ENCODE peak calls at places on chromosome 11, in four cellular contexts. K is AG04450, A is tibial nerve, O is heart left ventricle. U is an unnamed sample. For H3K9me3, the result is how much of the 10 kb centered on the place peaks cover.

GRCh38 chr11:12725863-12726666 is 51.8 kb downstream of the TEAD1 start:
- DNase-seq in A (no peak), O (no peak), K (no peak), U (no peak)

GRCh38 chr11:92393218-92393617 is 168.6 kb downstream of the FAT3 start:
- DNase-seq in K (no peak), A (no peak), O (no peak), U (no peak)

GRCh38 chr11:64713031-64713780 is 9.8 kb downstream of the NRXN2 start:
- DNase-seq in A (no peak), O (no peak), K (no peak), U (peak)

GRCh38 chr11:116071241-116071640 is 567.0 kb upstream of the CADM1 start:
- DNase-seq in K (no peak), O (no peak), A (no peak), U (no peak)

GRCh38 chr11:34565417-34566208 is 52.0 kb upstream of the ELF5 start:
- DNase-seq in O (no peak), A (no peak), K (no peak), U (no peak)

GRCh38 chr11:117613521-117613920 is 183.5 kb downstream of the DSCAML1 start:
- DNase-seq in A (no peak), O (no peak), K (no peak), U (no peak)

GRCh38 chr11:97336064-97336463 is 946.3 kb downstream of the JRKL start:
- DNase-seq in O (no peak), A (no peak), K (no peak), U (no peak)

GRCh38 chr11:115385211-115385610 is 119.0 kb downstream of the CADM1 start:
- DNase-seq in A (no peak), K (no peak), O (no peak), U (no peak)

GRCh38 chr11:76794371-76795284 is 11.5 kb downstream of the TSKU start:
- DNase-seq in A (no peak), K (no peak), O (peak), U (no peak)

GRCh38 chr11:8038393-8038792 is 42.6 kb upstream of the TUB start:
- DNase-seq in A (no peak), O (no peak), K (no peak), U (no peak)

GRCh38 chr11:86620796-86621575 is 51.4 kb downstream of the ME3 start:
- DNase-seq in A (no peak), K (no peak), O (no peak), U (no peak)

GRCh38 chr11:697028-697491 is 1.4 kb downstream of the TMEM80 start:
- DNase-seq in K (peak), O (no peak), A (no peak), U (no peak)

GRCh38 chr11:15472405-15472799 is 357.7 kb downstream of the INSC start:
- DNase-seq in O (no peak), K (no peak), A (no peak), U (no peak)

GRCh38 chr11:124745270-124745834 is 5.6 kb downstream of the NRGN start:
- DNase-seq in O (no peak), A (no peak), K (no peak), U (peak)

GRCh38 chr11:114158886-114159285 is 99.4 kb downstream of the ZBTB16 start:
- DNase-seq in O (no peak), A (peak), K (no peak), U (peak)

GRCh38 chr11:69314555-69314954 is 20.6 kb downstream of the MYEOV start:
- DNase-seq in O (no peak), K (no peak), A (no peak), U (no peak)

GRCh38 chr11:92048415-92048814 is 176.2 kb upstream of the FAT3 start:
- DNase-seq in A (no peak), O (no peak), K (no peak), U (no peak)

GRCh38 chr11:1071571-1072115 is 3.0 kb upstream of the MUC2 start:
- DNase-seq in O (no peak), K (no peak), A (no peak), U (peak)

GRCh38 chr11:59968395-59968783 is 4.6 kb downstream of the OOSP4A start:
- DNase-seq in O (no peak), A (no peak), K (no peak), U (no peak)

GRCh38 chr11:129489254-129489653 is 113.6 kb downstream of the BARX2 start:
- DNase-seq in O (no peak), K (no peak), A (no peak), U (no peak)

GRCh38 chr11:90593099-90593498 is 370.2 kb upstream of the CHORDC1 start:
- DNase-seq in K (no peak), O (no peak), A (no peak), U (no peak)

GRCh38 chr11:2175659-2176058 is 4.0 kb upstream of the TH start:
- DNase-seq in K (no peak), O (no peak), A (no peak), U (no peak)

GRCh38 chr11:65436412-65437032 is 13.9 kb downstream of the NEAT1 start:
- DNase-seq in K (no peak), A (peak), O (peak), U (peak)

GRCh38 chr11:73465019-73465675 is 88.9 kb downstream of the RELT start:
- DNase-seq in O (no peak), K (no peak), A (no peak), U (no peak)

GRCh38 chr11:12163181-12163841 is 52.9 kb downstream of the MICAL2 start:
- DNase-seq in O (peak), A (no peak), K (no peak), U (no peak)

GRCh38 chr11:101686514-101686913 is 102.7 kb upstream of the TRPC6 start:
- DNase-seq in K (no peak), A (no peak), O (no peak), U (no peak)

GRCh38 chr11:17412488-17413180 is 24.2 kb upstream of the KCNJ11 start:
- DNase-seq in O (no peak), K (no peak), A (no peak), U (peak)

DNA sequence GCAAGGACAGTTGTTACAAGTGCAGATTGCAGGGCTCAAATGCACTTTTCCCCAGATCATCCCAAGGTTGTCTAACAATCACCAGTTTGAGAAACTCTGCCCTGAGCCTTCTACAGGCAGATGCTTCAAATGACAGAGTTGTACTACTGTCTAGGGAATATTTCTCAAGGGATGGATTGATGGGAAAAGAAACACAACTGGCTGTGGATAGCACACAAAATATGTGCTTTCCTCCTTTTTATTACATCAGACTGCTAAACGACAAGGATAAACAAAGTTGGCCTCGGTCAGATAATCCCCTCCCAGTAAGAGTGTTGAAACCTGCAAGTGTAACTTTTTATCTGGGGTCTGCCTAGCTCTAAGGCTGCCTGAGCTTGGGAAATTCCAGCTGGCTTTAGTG is 46.6 kb upstream of the SORL1-AS1 start:
- DNase-seq in K (no peak), O (no peak), A (no peak), U (no peak)
- H3K9me3 ChIP-seq in K (under half), O (under half), A (under half), U (under half)

GRCh38 chr11:50071584-50072225 is 39.0 kb downstream of the OR4C45 start:
- DNase-seq in K (no peak), A (no peak), O (no peak), U (peak)
- H3K9me3 ChIP-seq in K (half or more), A (under half), O (under half), U (under half)

GRCh38 chr11:50074161-50074560 is 41.5 kb downstream of the OR4C45 start:
- DNase-seq in O (no peak), A (no peak), K (no peak), U (no peak)
- H3K9me3 ChIP-seq in O (under half), A (under half), K (half or more), U (under half)

DNA sequence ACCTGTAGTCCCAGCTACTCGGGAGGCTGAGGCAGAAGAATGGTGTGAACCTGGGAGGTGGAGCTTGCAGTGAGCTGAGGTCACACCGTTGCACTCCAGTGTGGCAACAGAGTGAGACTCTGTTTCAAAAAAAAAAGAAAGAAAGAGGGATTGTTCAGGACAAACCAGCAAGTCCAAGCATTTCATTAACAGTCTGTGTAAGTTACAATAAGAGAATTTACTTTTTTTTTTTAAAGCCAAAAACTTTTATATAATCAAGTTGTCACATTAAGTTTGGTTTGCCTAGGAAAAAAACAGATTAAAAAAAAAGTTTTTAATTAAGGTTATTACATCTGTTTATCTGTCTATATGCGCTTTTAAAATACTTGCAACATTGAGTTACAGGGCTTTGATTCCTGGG is 10.5 kb downstream of the TMEM138 start:
- DNase-seq in O (no peak), K (no peak), A (no peak), U (no peak)
- H3K9me3 ChIP-seq in O (under half), K (under half), A (under half), U (under half)

DNA sequence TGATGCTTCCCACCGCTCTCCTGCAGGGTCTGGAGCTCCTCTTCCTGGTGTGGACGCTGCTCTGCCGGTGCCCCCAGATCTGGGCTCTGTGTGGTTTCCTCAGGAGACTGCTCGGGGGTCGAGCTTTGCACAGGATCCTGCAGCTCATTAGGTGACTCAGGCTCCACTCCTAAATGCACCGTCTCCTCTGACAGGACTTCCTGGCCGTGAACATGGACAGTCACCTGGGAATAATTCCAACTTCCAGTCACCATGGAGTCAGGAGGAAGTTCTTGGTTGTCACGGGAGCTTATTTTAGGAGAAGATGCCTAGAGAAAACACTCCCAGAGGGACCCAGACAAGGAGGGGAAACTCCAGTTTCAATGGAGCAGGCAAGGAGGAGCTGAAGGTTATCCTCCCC is 11.9 kb downstream of the ZNF202 start:
- DNase-seq in K (no peak), O (no peak), A (no peak), U (no peak)
- H3K9me3 ChIP-seq in K (under half), O (under half), A (under half), U (under half)

U was measured in kidney.